ENCODE peak calls at places on chromosomes 16 and 17, in eight cellular contexts. W is omental fat pad, M is AG10803, E is left lung, A is body of pancreas, P is vagina, S is endodermal cell, F is tibial nerve. D is an unnamed sample.

GRCh38 chr16:46853713-46854443 is 22.9 kb upstream of the C16orf87 start:
- DNase-seq in S (peak; percentile 96), F (peak; percentile 59), A (peak; percentile 85), P (no peak), E (peak; percentile 86), M (peak; percentile 65), W (peak; percentile 43), D (peak; percentile 49)

GRCh38 chr17:35846055-35846809 is 22.5 kb downstream of the HEATR9 start:
- DNase-seq in F (no peak), W (no peak), S (no peak), A (no peak), M (peak; percentile 66), P (no peak), E (no peak), D (no peak)

GRCh38 chr16:88561485-88562369 is 8.5 kb upstream of the ZC3H18 start:
- DNase-seq in A (peak; percentile 54), P (no peak), W (no peak), F (no peak), S (peak; percentile 74), E (no peak), M (peak; percentile 48), D (peak; percentile 17)

GRCh38 chr17:60087882-60088669 is 9.4 kb upstream of the HEATR6 start:
- DNase-seq in S (peak; percentile 75), E (no peak), M (peak; percentile 67), F (no peak), W (no peak), A (peak; percentile 68), P (no peak), D (no peak)

GRCh38 chr17:80947200-80947940 is 44.3 kb upstream of the CHMP6 start:
- DNase-seq in A (peak; percentile 2), S (no peak), W (no peak), F (no peak), P (no peak), E (peak; percentile 50), M (no peak), D (no peak)

GRCh38 chr17:45221081-45221996 is at the start of gene FMNL1:
- DNase-seq in E (peak; percentile 97), M (peak; percentile 15), P (no peak), A (no peak), F (no peak), S (peak; percentile 85), W (no peak), D (no peak)

GRCh38 chr17:15269690-15270089 is 4.6 kb upstream of the PMP22 start:
- DNase-seq in P (no peak), W (no peak), A (no peak), M (no peak), E (no peak), S (no peak), F (no peak), D (no peak)

GRCh38 chr16:17460890-17461289 is 9.9 kb downstream of the XYLT1 start:
- DNase-seq in W (no peak), F (no peak), E (no peak), M (peak; percentile 70), S (no peak), P (no peak), A (no peak), D (no peak)

GRCh38 chr16:86565644-86566511 is 751 bp upstream of the FOXC2 start:
- DNase-seq in A (no peak), F (no peak), P (no peak), E (peak; percentile 76), W (no peak), M (no peak), S (peak; percentile 76), D (no peak)

GRCh38 chr17:10050597-10051101 is 145.6 kb upstream of the RCVRN start:
- DNase-seq in F (no peak), A (no peak), W (no peak), M (peak; percentile 58), P (no peak), E (no peak), S (no peak), D (no peak)

GRCh38 chr17:3718251-3718650 is 5.5 kb upstream of the HASPIN start:
- DNase-seq in F (no peak), P (no peak), W (no peak), M (no peak), A (no peak), S (no peak), E (no peak), D (no peak)

GRCh38 chr16:48326937-48327336 is 58.3 kb downstream of the SIAH1 start:
- DNase-seq in W (no peak), P (no peak), E (no peak), M (no peak), F (no peak), S (no peak), A (no peak), D (no peak)

GRCh38 chr17:79623786-79624657 is 13.2 kb upstream of the RBFOX3 start:
- DNase-seq in S (peak; percentile 45), E (peak; percentile 43), P (no peak), F (no peak), W (peak; percentile 10), A (peak; percentile 7), M (no peak), D (no peak)

GRCh38 chr17:19386276-19386863 is 620 bp downstream of the MFAP4 start:
- DNase-seq in M (peak; percentile 88), A (peak; percentile 35), F (peak; percentile 62), W (peak; percentile 60), P (no peak), S (peak; percentile 79), E (peak; percentile 92), D (peak; percentile 84)

GRCh38 chr16:14502256-14502875 is 127.7 kb downstream of the PARN start:
- DNase-seq in P (no peak), A (no peak), F (no peak), E (no peak), W (no peak), S (no peak), M (no peak), D (no peak)

GRCh38 chr16:77660311-77660710 is 62.0 kb upstream of the NUDT7 start:
- DNase-seq in P (no peak), E (no peak), S (peak; percentile 63), A (no peak), F (no peak), W (no peak), M (peak; percentile 51), D (peak; percentile 33)

GRCh38 chr17:50953831-50954601 is 87.9 kb upstream of the TOB1 start:
- DNase-seq in S (peak; percentile 86), A (peak; percentile 58), W (no peak), P (no peak), E (peak; percentile 69), F (peak; percentile 34), M (peak; percentile 73), D (peak; percentile 85)

GRCh38 chr17:58172369-58173071 is 5.7 kb downstream of the OR4D2 start:
- DNase-seq in P (no peak), A (no peak), M (no peak), F (no peak), S (peak; percentile 91), W (no peak), E (no peak), D (peak; percentile 35)

GRCh38 chr17:77459018-77459755 is 318.4 kb downstream of the SEC14L1 start:
- DNase-seq in A (no peak), E (peak; percentile 37), W (no peak), F (no peak), S (no peak), P (no peak), M (no peak), D (no peak)

GRCh38 chr17:57877803-57878202 is 28.0 kb upstream of the MRPS23 start:
- DNase-seq in P (no peak), W (no peak), S (no peak), F (no peak), M (no peak), A (no peak), E (no peak), D (no peak)

GRCh38 chr16:74724820-74725549 is 24.3 kb upstream of the MLKL start:
- DNase-seq in P (no peak), W (no peak), M (no peak), F (no peak), A (no peak), E (no peak), S (no peak), D (peak; percentile 87)
- TF ChIP-seq CTCF in P (no peak), W (no peak), M (peak; percentile 10), F (peak; percentile 56), A (no peak), E (no peak), S (peak; percentile 27), D (peak; percentile 69)

DNA sequence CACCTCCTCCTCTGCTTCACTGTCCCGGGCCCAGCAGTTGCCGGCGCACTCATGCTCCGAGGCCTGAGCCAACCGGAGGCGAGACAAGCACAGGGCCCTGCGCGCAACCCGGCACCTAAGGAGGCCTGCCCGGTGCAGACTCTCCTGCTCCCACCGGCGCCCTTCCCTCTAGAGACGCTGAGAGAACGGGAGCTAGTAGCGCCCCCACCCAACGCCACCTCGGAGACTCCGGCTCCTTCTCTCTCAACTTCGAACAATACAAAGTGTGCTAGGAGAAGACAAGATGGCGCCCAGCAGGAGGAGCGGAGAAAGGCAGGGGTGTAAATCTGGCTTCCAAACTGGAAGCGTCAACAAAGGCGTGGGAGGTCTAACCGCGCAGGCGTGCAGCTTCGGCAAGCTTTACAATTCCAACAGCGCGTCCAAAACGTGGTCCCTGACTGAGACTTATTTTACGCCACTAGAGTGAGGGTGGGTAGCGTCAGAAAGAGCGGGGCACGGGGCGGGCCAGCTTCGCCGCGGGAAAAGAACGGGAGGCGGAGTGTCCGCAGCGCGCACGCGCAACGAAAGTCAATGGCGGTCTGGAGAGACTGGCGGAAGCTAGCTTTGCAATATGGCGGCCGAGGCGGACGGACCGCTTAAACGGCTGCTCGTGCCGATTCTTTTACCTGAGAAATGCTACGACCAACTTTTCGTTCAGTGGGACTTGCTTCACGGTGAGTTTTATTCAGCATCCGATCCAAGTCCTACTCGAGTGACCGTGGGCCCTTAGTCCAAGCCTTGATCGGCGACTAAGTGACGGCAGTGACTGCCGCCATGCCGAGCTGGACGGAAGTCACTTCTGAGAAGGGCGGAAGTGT is at the start of gene MPDU1:
- DNase-seq in A (peak; percentile 97), P (peak; percentile 98), F (peak; percentile 90), W (peak; percentile 74), S (peak; percentile 99), E (peak; percentile 98), M (peak; percentile 96), D (peak; percentile 95)
- TF ChIP-seq CTCF in A (no peak), P (no peak), F (peak; percentile 9), W (no peak), S (no peak), E (no peak), M (no peak), D (no peak)

DNA sequence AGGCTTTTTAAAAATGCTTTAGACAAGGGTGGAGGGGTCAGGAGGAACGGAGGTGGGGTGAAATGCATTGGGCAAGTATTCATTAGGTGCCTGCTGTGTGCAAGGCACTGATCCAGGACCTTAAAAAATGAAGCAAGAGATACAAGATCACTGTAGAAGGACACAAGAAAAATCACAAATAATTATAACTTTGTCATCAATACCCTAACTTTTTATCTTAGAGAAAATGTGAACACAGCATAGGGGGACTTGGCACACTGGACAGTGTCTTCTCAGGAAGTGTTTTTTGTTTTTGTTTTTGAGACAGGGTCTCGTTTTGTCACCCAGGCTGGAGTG is 7.0 kb downstream of the EPOP start:
- DNase-seq in M (no peak), A (no peak), W (no peak), F (no peak), S (no peak), E (no peak), P (no peak), D (no peak)
- TF ChIP-seq CTCF in M (no peak), A (no peak), W (no peak), F (no peak), S (no peak), E (no peak), P (no peak), D (no peak)

GRCh38 chr16:75203667-75204409 is 3.1 kb downstream of the CTRB2 start:
- DNase-seq in S (peak; percentile 69), F (no peak), A (peak; percentile 62), W (no peak), P (no peak), M (no peak), E (peak; percentile 51), D (no peak)
- TF ChIP-seq CTCF in S (peak; percentile 43), F (no peak), A (no peak), W (no peak), P (no peak), M (no peak), E (no peak), D (no peak)

D was measured in mammary epithelial cell.